ENCODE peak calls at places on chromosomes 4 and X, in six cellular contexts. A, G, N, P, T and F are unnamed samples.

GRCh38 chr4:148530114-148530513 is 87.9 kb upstream of the NR3C2 start:
- DNase-seq in A (no peak), G (peak), N (no peak), P (no peak), T (no peak), F (no peak)

GRCh38 chr4:156954598-156954997 is 17.0 kb downstream of the PDGFC start:
- DNase-seq in A (no peak), G (peak), N (no peak), P (no peak), T (no peak), F (no peak)

GRCh38 chr4:81504685-81505598 is 33.2 kb upstream of the RASGEF1B start:
- DNase-seq in A (no peak), G (no peak), N (no peak), P (peak), T (no peak), F (peak)

GRCh38 chr4:186932631-186933150 is 209.0 kb upstream of the FAT1 start:
- DNase-seq in A (peak), G (peak), N (no peak), P (no peak), T (no peak), F (peak)

GRCh38 chr4:83691998-83692397 is 156.1 kb downstream of the GPAT3 start:
- DNase-seq in A (no peak), G (no peak), N (no peak), P (no peak), T (no peak), F (no peak)

GRCh38 chr4:167129146-167129545 is 105.1 kb downstream of the SPOCK3 start:
- DNase-seq in A (no peak), G (no peak), N (no peak), P (no peak), T (no peak), F (no peak)

GRCh38 chrX:84165716-84166115 is 22.3 kb downstream of the RPS6KA6 start:
- DNase-seq in A (no peak), G (no peak), N (no peak), P (no peak), T (no peak), F (no peak)

GRCh38 chr4:97866821-97867556 is 276.3 kb downstream of the STPG2 start:
- DNase-seq in A (no peak), G (no peak), N (no peak), P (no peak), T (no peak), F (no peak)

GRCh38 chr4:148926861-148927260 is 484.6 kb upstream of the NR3C2 start:
- DNase-seq in A (peak), G (peak), N (no peak), P (peak), T (no peak), F (peak)

GRCh38 chr4:21032246-21032645 is 332.0 kb downstream of the PACRGL start:
- DNase-seq in A (no peak), G (no peak), N (no peak), P (no peak), T (no peak), F (no peak)

GRCh38 chrX:68894513-68895338 is 65.9 kb downstream of the EFNB1 start:
- DNase-seq in A (no peak), G (peak), N (no peak), P (peak), T (no peak), F (peak)

GRCh38 chr4:185304944-185305690 is 90.6 kb downstream of the LRP2BP start:
- DNase-seq in A (peak), G (peak), N (no peak), P (no peak), T (no peak), F (peak)

GRCh38 chrX:8179653-8180052 is 8.6 kb upstream of the VCX2 start:
- DNase-seq in A (no peak), G (no peak), N (no peak), P (no peak), T (no peak), F (peak)

GRCh38 chr4:96913437-96914075 is 1073.7 kb downstream of the PDHA2 start:
- DNase-seq in A (no peak), G (no peak), N (no peak), P (no peak), T (peak), F (peak)

GRCh38 chr4:101857176-101857575 is 66.6 kb downstream of the BANK1 start:
- DNase-seq in A (no peak), G (no peak), N (no peak), P (no peak), T (no peak), F (no peak)

GRCh38 chrX:40105016-40105790 is 7.4 kb upstream of the BCOR start:
- DNase-seq in A (no peak), G (no peak), N (peak), P (peak), T (no peak), F (peak)

GRCh38 chr4:80249144-80249543 is 17.3 kb upstream of the FGF5 start:
- DNase-seq in A (no peak), G (no peak), N (no peak), P (no peak), T (no peak), F (peak)

GRCh38 chr4:81290818-81291217 is 75.8 kb upstream of the PRKG2 start:
- DNase-seq in A (no peak), G (no peak), N (no peak), P (no peak), T (no peak), F (no peak)

GRCh38 chrX:108018659-108019381 is 26.0 kb upstream of the VSIG1 start:
- DNase-seq in A (no peak), G (no peak), N (no peak), P (no peak), T (no peak), F (no peak)

GRCh38 chrX:140157611-140158010 is 192.3 kb upstream of the CXorf66 start:
- DNase-seq in A (no peak), G (peak), N (no peak), P (no peak), T (peak), F (peak)

GRCh38 chrX:20140410-20140809 is 1.2 kb downstream of the EIF1AX start:
- DNase-seq in A (no peak), G (no peak), N (no peak), P (no peak), T (no peak), F (no peak)

GRCh38 chr4:2449051-2449450 is 19.9 kb upstream of the RNF4 start:
- DNase-seq in A (no peak), G (no peak), N (no peak), P (peak), T (no peak), F (no peak)

GRCh38 chr4:113740857-113741379 is 20.6 kb downstream of the CAMK2D start:
- DNase-seq in A (no peak), G (no peak), N (no peak), P (no peak), T (no peak), F (no peak)

GRCh38 chrX:40845331-40845911 is 110.1 kb upstream of the MED14 start:
- DNase-seq in A (no peak), G (peak), N (no peak), P (peak), T (peak), F (peak)